ENCODE peak calls at places on chromosomes 4 and X, in six cellular contexts. G, O, V, W, F and S are unnamed samples.

GRCh38 chr4:185212566-185212965 is 3.2 kb downstream of the SNX25 start:
- DNase-seq in G (no peak), O (no peak), F (no peak), W (no peak), V (no peak), S (no peak)

GRCh38 chrX:78960888-78961287 is 15.7 kb downstream of the P2RY10 start:
- DNase-seq in F (no peak), V (no peak), W (no peak), G (no peak), O (no peak), S (no peak)

GRCh38 chr4:78776729-78777555 is 792 bp downstream of the BMP2K start:
- DNase-seq in V (peak), G (peak), O (peak), W (peak), F (peak), S (no peak)

GRCh38 chr4:53321151-53321987 is 44.5 kb downstream of the SCFD2 start:
- DNase-seq in O (no peak), W (peak), V (no peak), G (no peak), F (peak), S (peak)

GRCh38 chrX:70254063-70254400 is 6.0 kb downstream of the P2RY4 start:
- DNase-seq in F (no peak), G (no peak), V (no peak), O (no peak), W (no peak), S (no peak)

GRCh38 chr4:99403380-99404194 is 31.6 kb downstream of the ADH7 start:
- DNase-seq in F (no peak), W (no peak), G (no peak), V (no peak), O (no peak), S (no peak)

GRCh38 chr4:84384801-84385582 is 114.1 kb downstream of the NKX6-1 start:
- DNase-seq in O (no peak), V (no peak), F (no peak), W (no peak), G (no peak), S (no peak)

GRCh38 chr4:39825741-39826231 is 127.8 kb downstream of the UBE2K start:
- DNase-seq in W (peak), G (no peak), O (no peak), V (no peak), F (peak), S (peak)

GRCh38 chrX:25600776-25601175 is 537.4 kb upstream of the MAGEB18 start:
- DNase-seq in G (no peak), O (no peak), F (peak), W (peak), V (no peak), S (no peak)

GRCh38 chr4:132299866-132300265 is 849.2 kb upstream of the PCDH10 start:
- DNase-seq in W (no peak), V (no peak), F (no peak), G (no peak), O (no peak), S (no peak)

GRCh38 chr4:184811484-184812180 is 14.1 kb downstream of the ACSL1 start:
- DNase-seq in V (no peak), G (no peak), O (no peak), W (peak), F (no peak), S (no peak)

GRCh38 chr4:139934786-139935330 is 219.1 kb downstream of the MAML3 start:
- DNase-seq in V (no peak), F (no peak), O (no peak), G (no peak), W (no peak), S (no peak)

GRCh38 chrX:154515803-154516654 is at the start of gene FAM3A:
- DNase-seq in W (no peak), O (peak), F (peak), G (peak), V (peak), S (peak)

GRCh38 chr4:138751290-138751689 is 264.3 kb upstream of the NOCT start:
- DNase-seq in V (no peak), W (peak), F (no peak), O (no peak), G (no peak), S (peak)